ENCODE peak calls at places on chromosomes 7 and 10, in seven cellular contexts. One of them, this sample, is unnamed.
A peak's percentile ranks its signal among the peaks of the same experiment; 100 is the strongest.

GRCh38 chr7:519974-520458 is 370 bp upstream of the PDGFA start:
- DNase-seq in fibroblast of the aortic adventitia: peak; percentile 44
- DNase-seq in vagina: no peak
- DNase-seq in ascending aorta: no peak
- DNase-seq in tibial artery: peak; percentile 88
- DNase-seq in IMR-90: peak; percentile 36
- DNase-seq in sigmoid colon: peak; percentile 80
- DNase-seq in this sample: no peak

GRCh38 chr10:62805139-62806092 is 896 bp downstream of the ADO start:
- DNase-seq in tibial artery: peak; percentile 70
- DNase-seq in vagina: no peak
- DNase-seq in ascending aorta: no peak
- DNase-seq in sigmoid colon: peak; percentile 78
- DNase-seq in fibroblast of the aortic adventitia: peak; percentile 39
- DNase-seq in IMR-90: peak; percentile 47
- DNase-seq in this sample: no peak

GRCh38 chr10:12405342-12406320 is 56.3 kb downstream of the CAMK1D start:
- DNase-seq in ascending aorta: no peak
- DNase-seq in fibroblast of the aortic adventitia: no peak
- DNase-seq in tibial artery: peak; percentile 9
- DNase-seq in sigmoid colon: no peak
- DNase-seq in IMR-90: peak; percentile 35
- DNase-seq in vagina: no peak
- DNase-seq in this sample: no peak

GRCh38 chr10:65110029-65110428 is 1588.8 kb downstream of the REEP3 start:
- DNase-seq in IMR-90: no peak
- DNase-seq in tibial artery: no peak
- DNase-seq in ascending aorta: no peak
- DNase-seq in vagina: no peak
- DNase-seq in sigmoid colon: no peak
- DNase-seq in fibroblast of the aortic adventitia: no peak
- DNase-seq in this sample: no peak

GRCh38 chr10:85642421-85643170 is 724.0 kb downstream of the GRID1 start:
- DNase-seq in fibroblast of the aortic adventitia: no peak
- DNase-seq in sigmoid colon: no peak
- DNase-seq in tibial artery: no peak
- DNase-seq in IMR-90: no peak
- DNase-seq in ascending aorta: no peak
- DNase-seq in vagina: peak; percentile 52
- DNase-seq in this sample: peak; percentile 2

GRCh38 chr7:157560258-157560654 is 223.5 kb downstream of the DNAJB6 start:
- DNase-seq in fibroblast of the aortic adventitia: no peak
- DNase-seq in sigmoid colon: peak; percentile 21
- DNase-seq in IMR-90: no peak
- DNase-seq in vagina: no peak
- DNase-seq in tibial artery: peak; percentile 51
- DNase-seq in ascending aorta: no peak
- DNase-seq in this sample: no peak

GRCh38 chr7:130942211-130942964 is 208.4 kb upstream of the KLF14 start:
- DNase-seq in fibroblast of the aortic adventitia: peak; percentile 37
- DNase-seq in sigmoid colon: no peak
- DNase-seq in ascending aorta: no peak
- DNase-seq in IMR-90: peak; percentile 86
- DNase-seq in tibial artery: no peak
- DNase-seq in vagina: no peak
- DNase-seq in this sample: no peak

GRCh38 chr10:23099816-23100215 is 4.4 kb downstream of the MSRB2 start:
- DNase-seq in tibial artery: no peak
- DNase-seq in fibroblast of the aortic adventitia: peak; percentile 2
- DNase-seq in ascending aorta: no peak
- DNase-seq in IMR-90: peak; percentile 7
- DNase-seq in sigmoid colon: no peak
- DNase-seq in vagina: no peak
- DNase-seq in this sample: no peak

GRCh38 chr10:131901181-131901829 is 497 bp downstream of the PPP2R2D start:
- DNase-seq in ascending aorta: no peak
- DNase-seq in fibroblast of the aortic adventitia: peak; percentile 19
- DNase-seq in tibial artery: peak; percentile 72
- DNase-seq in sigmoid colon: peak; percentile 71
- DNase-seq in IMR-90: peak; percentile 4
- DNase-seq in vagina: no peak
- DNase-seq in this sample: no peak

GRCh38 chr7:135253851-135254815 is 20.5 kb downstream of the STRA8 start:
- DNase-seq in sigmoid colon: peak; percentile 88
- DNase-seq in IMR-90: peak; percentile 76
- DNase-seq in fibroblast of the aortic adventitia: peak; percentile 77
- DNase-seq in tibial artery: peak; percentile 93
- DNase-seq in vagina: no peak
- DNase-seq in ascending aorta: peak; percentile 65
- DNase-seq in this sample: peak; percentile 25

GRCh38 chr10:8617792-8618191 is 563.3 kb downstream of the GATA3 start:
- DNase-seq in IMR-90: no peak
- DNase-seq in vagina: no peak
- DNase-seq in sigmoid colon: no peak
- DNase-seq in tibial artery: no peak
- DNase-seq in ascending aorta: no peak
- DNase-seq in fibroblast of the aortic adventitia: no peak
- DNase-seq in this sample: no peak

GRCh38 chr10:75408911-75409885 is 7.6 kb upstream of the ZNF503 start:
- DNase-seq in ascending aorta: no peak
- DNase-seq in tibial artery: peak; percentile 89
- DNase-seq in sigmoid colon: peak; percentile 87
- DNase-seq in fibroblast of the aortic adventitia: peak; percentile 46
- DNase-seq in IMR-90: no peak
- DNase-seq in vagina: no peak
- DNase-seq in this sample: no peak

GRCh38 chr7:131602994-131603372 is 46.6 kb upstream of the PODXL start:
- DNase-seq in sigmoid colon: no peak
- DNase-seq in tibial artery: no peak
- DNase-seq in fibroblast of the aortic adventitia: peak; percentile 18
- DNase-seq in IMR-90: no peak
- DNase-seq in vagina: no peak
- DNase-seq in ascending aorta: no peak
- DNase-seq in this sample: no peak

GRCh38 chr10:73992899-73993788 is 4.8 kb upstream of the VCL start:
- DNase-seq in IMR-90: peak; percentile 61
- DNase-seq in tibial artery: no peak
- DNase-seq in vagina: peak; percentile 32
- DNase-seq in fibroblast of the aortic adventitia: peak; percentile 65
- DNase-seq in sigmoid colon: no peak
- DNase-seq in ascending aorta: no peak
- DNase-seq in this sample: no peak

GRCh38 chr7:50751136-50751535 is 31.6 kb downstream of the GRB10 start:
- DNase-seq in tibial artery: no peak
- DNase-seq in fibroblast of the aortic adventitia: no peak
- DNase-seq in sigmoid colon: no peak
- DNase-seq in IMR-90: no peak
- DNase-seq in vagina: no peak
- DNase-seq in ascending aorta: no peak
- DNase-seq in this sample: no peak

GRCh38 chr10:60389413-60390009 is at the start of gene ANK3:
- DNase-seq in IMR-90: no peak
- DNase-seq in ascending aorta: no peak
- DNase-seq in vagina: no peak
- DNase-seq in tibial artery: no peak
- DNase-seq in fibroblast of the aortic adventitia: no peak
- DNase-seq in sigmoid colon: no peak
- DNase-seq in this sample: no peak

GRCh38 chr7:100629117-100629711 is 12.1 kb downstream of the TFR2 start:
- DNase-seq in vagina: no peak
- DNase-seq in fibroblast of the aortic adventitia: no peak
- DNase-seq in tibial artery: no peak
- DNase-seq in sigmoid colon: no peak
- DNase-seq in IMR-90: no peak
- DNase-seq in ascending aorta: no peak
- DNase-seq in this sample: no peak

GRCh38 chr10:130901311-130902165 is 410.0 kb downstream of the TCERG1L start:
- DNase-seq in sigmoid colon: no peak
- DNase-seq in fibroblast of the aortic adventitia: no peak
- DNase-seq in vagina: no peak
- DNase-seq in ascending aorta: no peak
- DNase-seq in tibial artery: no peak
- DNase-seq in IMR-90: no peak
- DNase-seq in this sample: no peak

GRCh38 chr7:51732951-51733350 is 416.3 kb upstream of the COBL start:
- DNase-seq in ascending aorta: no peak
- DNase-seq in tibial artery: no peak
- DNase-seq in vagina: no peak
- DNase-seq in sigmoid colon: no peak
- DNase-seq in IMR-90: no peak
- DNase-seq in fibroblast of the aortic adventitia: no peak
- DNase-seq in this sample: no peak

GRCh38 chr7:154423219-154423618 is 371.0 kb downstream of the DPP6 start:
- DNase-seq in IMR-90: no peak
- DNase-seq in sigmoid colon: no peak
- DNase-seq in ascending aorta: no peak
- DNase-seq in vagina: no peak
- DNase-seq in tibial artery: no peak
- DNase-seq in fibroblast of the aortic adventitia: no peak
- DNase-seq in this sample: no peak

GRCh38 chr10:113052076-113052830 is 102.2 kb downstream of the TCF7L2 start:
- DNase-seq in vagina: no peak
- DNase-seq in tibial artery: no peak
- DNase-seq in fibroblast of the aortic adventitia: peak; percentile 42
- DNase-seq in ascending aorta: no peak
- DNase-seq in sigmoid colon: peak; percentile 61
- DNase-seq in IMR-90: no peak
- DNase-seq in this sample: no peak

GRCh38 chr10:9848278-9848677 is 1169.4 kb upstream of the CELF2 start:
- DNase-seq in fibroblast of the aortic adventitia: no peak
- DNase-seq in ascending aorta: no peak
- DNase-seq in sigmoid colon: no peak
- DNase-seq in tibial artery: no peak
- DNase-seq in IMR-90: no peak
- DNase-seq in vagina: no peak
- DNase-seq in this sample: no peak

GRCh38 chr10:103888113-103888841 is 29.7 kb downstream of the STN1 start:
- DNase-seq in vagina: peak; percentile 83
- DNase-seq in sigmoid colon: peak; percentile 89
- DNase-seq in ascending aorta: peak; percentile 69
- DNase-seq in IMR-90: peak; percentile 91
- DNase-seq in tibial artery: peak; percentile 88
- DNase-seq in fibroblast of the aortic adventitia: peak; percentile 94
- DNase-seq in this sample: peak; percentile 39

GRCh38 chr10:88582806-88583583 is at the start of gene RNLS:
- DNase-seq in vagina: peak; percentile 85
- DNase-seq in sigmoid colon: peak; percentile 87
- DNase-seq in IMR-90: peak; percentile 15
- DNase-seq in fibroblast of the aortic adventitia: peak; percentile 53
- DNase-seq in tibial artery: peak; percentile 86
- DNase-seq in ascending aorta: no peak
- DNase-seq in this sample: no peak

GRCh38 chr10:88583584-88583957 is 453 bp upstream of the RNLS start:
- DNase-seq in vagina: no peak
- DNase-seq in ascending aorta: no peak
- DNase-seq in sigmoid colon: no peak
- DNase-seq in fibroblast of the aortic adventitia: no peak
- DNase-seq in IMR-90: no peak
- DNase-seq in tibial artery: no peak
- DNase-seq in this sample: no peak

GRCh38 chr10:88586462-88586861 is at the start of gene LIPJ:
- DNase-seq in IMR-90: no peak
- DNase-seq in sigmoid colon: no peak
- DNase-seq in ascending aorta: no peak
- DNase-seq in tibial artery: no peak
- DNase-seq in vagina: no peak
- DNase-seq in fibroblast of the aortic adventitia: no peak
- DNase-seq in this sample: no peak

GRCh38 chr10:88582411-88582805 is 710 bp downstream of the RNLS start:
- DNase-seq in ascending aorta: no peak
- DNase-seq in IMR-90: no peak
- DNase-seq in sigmoid colon: no peak
- DNase-seq in fibroblast of the aortic adventitia: no peak
- DNase-seq in vagina: no peak
- DNase-seq in tibial artery: no peak
- DNase-seq in this sample: no peak
- H3K4me3 ChIP-seq in ascending aorta: peak overlapping the region; percentile 75
- H3K4me3 ChIP-seq in IMR-90: no peak overlapping the region
- H3K4me3 ChIP-seq in sigmoid colon: peak overlapping the region; percentile 55
- H3K4me3 ChIP-seq in fibroblast of the aortic adventitia: peak overlapping the region; percentile 62
- H3K4me3 ChIP-seq in vagina: peak overlapping the region; percentile 42
- H3K4me3 ChIP-seq in tibial artery: peak overlapping the region; percentile 67
- H3K4me3 ChIP-seq in this sample: peak overlapping the region; percentile 57

GRCh38 chr10:96321822-96322221 is 17.6 kb downstream of the DNTT start:
- DNase-seq in fibroblast of the aortic adventitia: no peak
- DNase-seq in tibial artery: no peak
- DNase-seq in ascending aorta: no peak
- DNase-seq in vagina: no peak
- DNase-seq in sigmoid colon: no peak
- DNase-seq in IMR-90: no peak
- DNase-seq in this sample: no peak
- TF ChIP-seq CTCF in fibroblast of the aortic adventitia: no peak
- TF ChIP-seq CTCF in tibial artery: no peak
- TF ChIP-seq CTCF in ascending aorta: no peak
- TF ChIP-seq CTCF in vagina: no peak
- TF ChIP-seq CTCF in sigmoid colon: no peak
- TF ChIP-seq CTCF in IMR-90: no peak
- TF ChIP-seq CTCF in this sample: no peak

DNA sequence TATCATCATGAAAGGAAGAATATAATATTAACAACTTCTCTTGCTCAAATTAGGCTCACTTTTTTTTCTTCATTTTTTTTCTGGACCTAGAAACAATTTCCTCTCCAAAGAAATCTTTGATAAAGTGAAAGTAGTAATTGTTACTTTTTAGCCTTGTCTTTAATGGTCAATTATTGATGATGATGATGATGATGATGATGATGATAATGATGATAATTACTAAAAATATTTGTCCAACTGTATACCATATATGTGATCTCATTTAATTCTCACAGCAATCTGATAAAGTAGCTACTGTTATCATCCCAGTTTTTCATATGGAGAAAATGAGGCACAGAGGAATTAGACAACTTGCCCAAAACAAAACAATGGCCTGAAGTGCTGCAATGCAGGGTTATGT is 12.8 kb downstream of the PRKG1 start:
- DNase-seq in vagina: no peak
- DNase-seq in IMR-90: no peak
- DNase-seq in sigmoid colon: no peak
- DNase-seq in tibial artery: no peak
- DNase-seq in fibroblast of the aortic adventitia: no peak
- DNase-seq in ascending aorta: no peak
- DNase-seq in this sample: no peak
- H3K4me3 ChIP-seq in vagina: no peak overlapping the region
- H3K4me3 ChIP-seq in IMR-90: no peak overlapping the region
- H3K4me3 ChIP-seq in sigmoid colon: no peak overlapping the region
- H3K4me3 ChIP-seq in tibial artery: no peak overlapping the region
- H3K4me3 ChIP-seq in fibroblast of the aortic adventitia: no peak overlapping the region
- H3K4me3 ChIP-seq in ascending aorta: no peak overlapping the region
- H3K4me3 ChIP-seq in this sample: no peak overlapping the region

DNA sequence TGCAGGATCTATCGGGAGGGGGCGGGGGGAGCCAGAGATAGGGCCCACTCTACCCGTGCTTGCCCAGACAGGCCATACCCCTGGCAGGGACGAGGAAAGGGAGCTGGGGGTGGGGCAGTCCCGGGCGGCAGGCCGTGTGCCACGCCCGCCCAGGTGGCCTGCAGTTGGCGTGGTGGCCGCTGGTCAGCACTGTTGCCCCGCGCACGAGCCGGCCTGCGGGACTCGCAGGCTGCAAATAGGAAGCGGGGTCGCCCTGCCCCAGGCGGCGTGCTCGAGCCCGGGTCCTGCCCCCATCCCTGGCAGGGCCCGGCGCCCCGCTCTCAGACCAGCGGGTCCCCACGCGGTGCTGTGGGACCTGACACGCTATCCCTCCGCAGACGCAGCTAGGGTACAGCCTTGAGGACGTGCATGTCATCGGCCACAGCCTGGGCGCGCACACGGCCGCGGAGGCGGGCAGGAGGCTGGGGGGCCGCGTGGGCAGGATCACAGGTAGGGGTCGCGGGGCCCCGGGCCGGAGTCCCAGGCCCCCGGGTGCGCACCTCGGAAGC is 6.7 kb downstream of the PNLIPRP2 start:
- DNase-seq in vagina: no peak
- DNase-seq in fibroblast of the aortic adventitia: no peak
- DNase-seq in ascending aorta: no peak
- DNase-seq in tibial artery: no peak
- DNase-seq in sigmoid colon: no peak
- DNase-seq in IMR-90: no peak
- DNase-seq in this sample: no peak
- TF ChIP-seq CTCF in vagina: no peak
- TF ChIP-seq CTCF in fibroblast of the aortic adventitia: peak; percentile 30
- TF ChIP-seq CTCF in ascending aorta: peak; percentile 6
- TF ChIP-seq CTCF in tibial artery: no peak
- TF ChIP-seq CTCF in sigmoid colon: peak; percentile 30
- TF ChIP-seq CTCF in IMR-90: peak; percentile 31
- TF ChIP-seq CTCF in this sample: peak; percentile 33